ENCODE peak calls at places on chromosomes 3 and 15, in seven cellular contexts. L, H, Z, K, N, M and O are unnamed samples.

GRCh38 chr3:102532901-102533300 is 98.1 kb downstream of the ZPLD1 start:
- DNase-seq in N (no peak), K (peak), M (peak), H (peak), Z (no peak), L (peak), O (no peak)

GRCh38 chr15:62758952-62759349 is 283.6 kb upstream of the TPM1 start:
- DNase-seq in L (no peak), K (no peak), Z (no peak), M (no peak), N (no peak), H (no peak), O (no peak)

GRCh38 chr3:137222736-137223135 is 265.0 kb downstream of the IL20RB start:
- DNase-seq in H (no peak), Z (no peak), K (no peak), M (no peak), L (no peak), N (no peak), O (no peak)

GRCh38 chr15:89111961-89112340 is 23.7 kb downstream of the ABHD2 start:
- DNase-seq in L (no peak), M (no peak), H (no peak), K (no peak), Z (no peak), N (no peak), O (no peak)

GRCh38 chr15:90231028-90232017 is 2.4 kb downstream of the CIB1 start:
- DNase-seq in N (peak), Z (peak), L (peak), H (no peak), M (no peak), K (no peak), O (peak)

GRCh38 chr3:170454468-170454867 is 35.8 kb downstream of the CLDN11 start:
- DNase-seq in L (no peak), H (no peak), Z (no peak), M (no peak), N (no peak), K (no peak), O (no peak)

GRCh38 chr3:51928438-51928837 is 13.3 kb downstream of the RRP9 start:
- DNase-seq in N (no peak), Z (no peak), K (no peak), L (no peak), H (no peak), M (no peak), O (no peak)

GRCh38 chr15:63504979-63505841 is 817 bp downstream of the USP3 start:
- DNase-seq in K (no peak), N (peak), M (peak), Z (no peak), L (peak), H (no peak), O (no peak)

GRCh38 chr15:65981837-65982696 is 112.8 kb downstream of the RAB11A start:
- DNase-seq in M (peak), L (peak), H (no peak), K (peak), N (no peak), Z (peak), O (peak)

GRCh38 chr15:80953001-80953952 is 36.3 kb downstream of the MESD start:
- DNase-seq in H (no peak), K (no peak), Z (no peak), N (no peak), L (no peak), M (no peak), O (no peak)